ENCODE peak calls at places on chromosomes 6 and 20, in eight cellular contexts. V is suprapubic skin; O is ELF-1; X is activated CD4-positive, alpha-beta T cell treated with anti-CD3 and anti-CD28 coated beads for 48 hours; L is nephron progenitor cell; A is hypothalamus; J is CD8-positive, alpha-beta memory T cell; W is fibroblast of gingiva. S is an unnamed sample.

GRCh38 chr20:44597930-44598329 is 15.6 kb downstream of the PKIG start:
- DNase-seq in L (no peak), J (no peak), W (no peak), A (no peak), O (no peak), V (no peak), X (no peak), S (no peak)

GRCh38 chr20:10074513-10074912 is 39.7 kb downstream of the ANKEF1 start:
- DNase-seq in V (no peak), O (no peak), X (no peak), A (peak; percentile 4), J (no peak), L (no peak), W (peak; percentile 93), S (peak; percentile 98)

GRCh38 chr6:32327103-32327502 is 44.6 kb downstream of the TSBP1 start:
- DNase-seq in O (no peak), L (no peak), X (no peak), W (no peak), J (no peak), V (no peak), A (no peak), S (no peak)

GRCh38 chr20:48352628-48353027 is 475.2 kb downstream of the PREX1 start:
- DNase-seq in J (no peak), O (no peak), L (no peak), V (no peak), W (no peak), X (no peak), A (no peak), S (no peak)

GRCh38 chr6:105324386-105325000 is 78.4 kb downstream of the PREP start:
- DNase-seq in J (no peak), W (no peak), X (no peak), A (no peak), O (no peak), L (no peak), V (no peak), S (peak; percentile 34)

GRCh38 chr20:62473717-62474584 is 1.8 kb downstream of the GATA5 start:
- DNase-seq in J (no peak), X (no peak), L (peak; percentile 75), V (no peak), W (no peak), A (no peak), O (peak; percentile 68), S (no peak)

GRCh38 chr6:158807515-158808441 is 11.4 kb downstream of the EZR start:
- DNase-seq in V (no peak), L (no peak), X (no peak), J (no peak), W (no peak), A (no peak), O (no peak), S (no peak)

GRCh38 chr20:13786143-13786828 is 1.5 kb downstream of the NDUFAF5 start:
- DNase-seq in X (no peak), L (no peak), O (no peak), V (no peak), A (no peak), J (no peak), W (no peak), S (peak; percentile 10)

GRCh38 chr6:7106752-7107577 is 796 bp upstream of the RREB1 start:
- DNase-seq in A (no peak), X (peak; percentile 76), J (peak; percentile 59), L (peak; percentile 48), W (no peak), O (peak; percentile 70), V (peak; percentile 79), S (no peak)

GRCh38 chr6:56193846-56194245 is 53.5 kb downstream of the COL21A1 start:
- DNase-seq in V (no peak), J (no peak), L (no peak), O (no peak), A (no peak), X (no peak), W (peak; percentile 42), S (peak; percentile 36)

GRCh38 chr6:52731719-52732118 is 31.6 kb downstream of the GSTA2 start:
- DNase-seq in V (no peak), O (peak; percentile 78), W (no peak), J (no peak), A (no peak), X (no peak), L (no peak), S (peak; percentile 53)

GRCh38 chr6:107853226-107853625 is 29.1 kb upstream of the SCML4 start:
- DNase-seq in J (no peak), X (peak; percentile 14), W (no peak), O (no peak), V (no peak), L (no peak), A (no peak), S (no peak)

GRCh38 chr6:5241242-5241641 is 19.5 kb downstream of the LYRM4 start:
- DNase-seq in V (no peak), J (no peak), O (no peak), W (no peak), L (no peak), A (no peak), X (no peak), S (no peak)

GRCh38 chr6:82862543-82862942 is 203.1 kb downstream of the UBE3D start:
- DNase-seq in X (no peak), V (no peak), W (peak; percentile 34), L (no peak), J (no peak), A (no peak), O (no peak), S (no peak)

GRCh38 chr20:35901678-35902544 is 52.4 kb downstream of the SCAND1 start:
- DNase-seq in V (no peak), J (no peak), O (no peak), W (peak; percentile 85), L (no peak), A (no peak), X (no peak), S (peak; percentile 86)

GRCh38 chr6:157791461-157791860 is 31.6 kb upstream of the SNX9 start:
- DNase-seq in J (no peak), X (no peak), W (no peak), V (no peak), O (no peak), L (no peak), A (no peak), S (no peak)